ENCODE peak calls at places on chromosome 19, in four cellular contexts. One of them, this sample, is unnamed.
A peak's percentile ranks its signal among the peaks of the same experiment; 100 is the strongest.

GRCh38 chr19:6223461-6224307 is 56.1 kb downstream of the MLLT1 start:
- DNase-seq in HepG2: no peak
- DNase-seq in GM12878: no peak
- DNase-seq in HCT116: no peak
- DNase-seq in this sample: no peak

GRCh38 chr19:9793051-9793591 is 24.6 kb upstream of the ZNF846 start:
- DNase-seq in HepG2: no peak
- DNase-seq in GM12878: no peak
- DNase-seq in HCT116: no peak
- DNase-seq in this sample: peak; percentile 61

GRCh38 chr19:5339950-5340636 is 519 bp downstream of the PTPRS start:
- DNase-seq in HepG2: no peak
- DNase-seq in GM12878: no peak
- DNase-seq in HCT116: no peak
- DNase-seq in this sample: peak; percentile 62

GRCh38 chr19:41785653-41786052 is 10.7 kb upstream of the CEACAM3 start:
- DNase-seq in HepG2: peak; percentile 52
- DNase-seq in GM12878: peak; percentile 35
- DNase-seq in HCT116: peak; percentile 80
- DNase-seq in this sample: peak; percentile 84

GRCh38 chr19:50361290-50362029 is 4.0 kb downstream of the NAPSA start:
- DNase-seq in HepG2: no peak
- DNase-seq in GM12878: no peak
- DNase-seq in HCT116: peak; percentile 37
- DNase-seq in this sample: peak; percentile 85

GRCh38 chr19:21202865-21203494 is 61.1 kb downstream of the ZNF431 start:
- DNase-seq in HepG2: no peak
- DNase-seq in GM12878: peak; percentile 3
- DNase-seq in HCT116: peak; percentile 32
- DNase-seq in this sample: peak; percentile 63

GRCh38 chr19:18742324-18742723 is 48.8 kb downstream of the COMP start:
- DNase-seq in HepG2: no peak
- DNase-seq in GM12878: no peak
- DNase-seq in HCT116: no peak
- DNase-seq in this sample: no peak

GRCh38 chr19:13132471-13133166 is 14.6 kb downstream of the NACC1 start:
- DNase-seq in HepG2: no peak
- DNase-seq in GM12878: no peak
- DNase-seq in HCT116: no peak
- DNase-seq in this sample: no peak

GRCh38 chr19:3573162-3573857 is 566 bp downstream of the HMG20B start:
- DNase-seq in HepG2: no peak
- DNase-seq in GM12878: no peak
- DNase-seq in HCT116: no peak
- DNase-seq in this sample: no peak

GRCh38 chr19:9144920-9145319 is 4.7 kb downstream of the ZNF317 start:
- DNase-seq in HepG2: no peak
- DNase-seq in GM12878: no peak
- DNase-seq in HCT116: no peak
- DNase-seq in this sample: no peak

GRCh38 chr19:6087074-6087506 is 23.2 kb downstream of the RFX2 start:
- DNase-seq in HepG2: peak; percentile 75
- DNase-seq in GM12878: peak; percentile 40
- DNase-seq in HCT116: no peak
- DNase-seq in this sample: peak; percentile 49

GRCh38 chr19:12364391-12365093 is 941 bp downstream of the ZNF442 start:
- DNase-seq in HepG2: no peak
- DNase-seq in GM12878: no peak
- DNase-seq in HCT116: no peak
- DNase-seq in this sample: peak; percentile 35

GRCh38 chr19:6873708-6874431 is 13.5 kb upstream of the ADGRE1 start:
- DNase-seq in HepG2: no peak
- DNase-seq in GM12878: no peak
- DNase-seq in HCT116: no peak
- DNase-seq in this sample: no peak

GRCh38 chr19:40771101-40771539 is 4.2 kb upstream of the MIA start:
- DNase-seq in HepG2: peak; percentile 34
- DNase-seq in GM12878: no peak
- DNase-seq in HCT116: no peak
- DNase-seq in this sample: no peak

GRCh38 chr19:43265664-43266025 is 3.7 kb downstream of the PSG9 start:
- DNase-seq in HepG2: no peak
- DNase-seq in GM12878: no peak
- DNase-seq in HCT116: no peak
- DNase-seq in this sample: no peak

GRCh38 chr19:2775556-2776430 is 7.3 kb downstream of the SGTA start:
- DNase-seq in HepG2: peak; percentile 88
- DNase-seq in GM12878: no peak
- DNase-seq in HCT116: no peak
- DNase-seq in this sample: peak; percentile 64

GRCh38 chr19:50326101-50326664 is 3.0 kb downstream of the KCNC3 start:
- DNase-seq in HepG2: no peak
- DNase-seq in GM12878: no peak
- DNase-seq in HCT116: no peak
- DNase-seq in this sample: no peak

GRCh38 chr19:44808463-44809371 is at the start of gene BCAM:
- DNase-seq in HepG2: peak; percentile 65
- DNase-seq in GM12878: no peak
- DNase-seq in HCT116: no peak
- DNase-seq in this sample: peak; percentile 89

GRCh38 chr19:5170329-5170745 is 170.3 kb downstream of the PTPRS start:
- DNase-seq in HepG2: no peak
- DNase-seq in GM12878: no peak
- DNase-seq in HCT116: no peak
- DNase-seq in this sample: peak; percentile 54

GRCh38 chr19:2428027-2428690 is 773 bp upstream of the TIMM13 start:
- DNase-seq in HepG2: no peak
- DNase-seq in GM12878: no peak
- DNase-seq in HCT116: no peak
- DNase-seq in this sample: peak; percentile 54

GRCh38 chr19:13629687-13630357 is 123.5 kb upstream of the CACNA1A start:
- DNase-seq in HepG2: no peak
- DNase-seq in GM12878: no peak
- DNase-seq in HCT116: no peak
- DNase-seq in this sample: no peak

GRCh38 chr19:40862333-40862732 is 12.1 kb upstream of the CYP2A6 start:
- DNase-seq in HepG2: peak; percentile 4
- DNase-seq in GM12878: no peak
- DNase-seq in HCT116: no peak
- DNase-seq in this sample: no peak

GRCh38 chr19:11489378-11489777 is 8.5 kb upstream of the ELAVL3 start:
- DNase-seq in HepG2: no peak
- DNase-seq in GM12878: no peak
- DNase-seq in HCT116: no peak
- DNase-seq in this sample: no peak

GRCh38 chr19:48498576-48498879 is 13.1 kb downstream of the LMTK3 start:
- DNase-seq in HepG2: no peak
- DNase-seq in GM12878: no peak
- DNase-seq in HCT116: no peak
- DNase-seq in this sample: no peak

GRCh38 chr19:48498922-48499321 is 12.7 kb downstream of the LMTK3 start:
- DNase-seq in HepG2: no peak
- DNase-seq in GM12878: no peak
- DNase-seq in HCT116: no peak
- DNase-seq in this sample: no peak

GRCh38 chr19:48499352-48500090 is 12.1 kb downstream of the LMTK3 start:
- DNase-seq in HepG2: no peak
- DNase-seq in GM12878: no peak
- DNase-seq in HCT116: no peak
- DNase-seq in this sample: no peak

GRCh38 chr19:48496959-48497727 is 14.5 kb downstream of the LMTK3 start:
- DNase-seq in HepG2: peak; percentile 46
- DNase-seq in GM12878: no peak
- DNase-seq in HCT116: no peak
- DNase-seq in this sample: no peak

GRCh38 chr19:48497728-48498575 is 13.7 kb downstream of the LMTK3 start:
- DNase-seq in HepG2: no peak
- DNase-seq in GM12878: no peak
- DNase-seq in HCT116: no peak
- DNase-seq in this sample: no peak
- TF ChIP-seq EZH2 in HepG2: no peak
- TF ChIP-seq EZH2 in GM12878: no peak
- TF ChIP-seq EZH2 in HCT116: no peak
- TF ChIP-seq EZH2 in this sample: no peak

GRCh38 chr19:23980805-23981204 is 66.1 kb downstream of the ZNF726 start:
- DNase-seq in HepG2: no peak
- DNase-seq in GM12878: no peak
- DNase-seq in HCT116: no peak
- DNase-seq in this sample: no peak

GRCh38 chr19:23981863-23982262 is 67.2 kb downstream of the ZNF726 start:
- DNase-seq in HepG2: no peak
- DNase-seq in GM12878: no peak
- DNase-seq in HCT116: no peak
- DNase-seq in this sample: no peak

GRCh38 chr19:23974941-23975340 is 60.3 kb downstream of the ZNF726 start:
- DNase-seq in HepG2: no peak
- DNase-seq in GM12878: no peak
- DNase-seq in HCT116: no peak
- DNase-seq in this sample: no peak

GRCh38 chr19:23983406-23983805 is 68.7 kb downstream of the ZNF726 start:
- DNase-seq in HepG2: no peak
- DNase-seq in GM12878: no peak
- DNase-seq in HCT116: no peak
- DNase-seq in this sample: no peak

DNA sequence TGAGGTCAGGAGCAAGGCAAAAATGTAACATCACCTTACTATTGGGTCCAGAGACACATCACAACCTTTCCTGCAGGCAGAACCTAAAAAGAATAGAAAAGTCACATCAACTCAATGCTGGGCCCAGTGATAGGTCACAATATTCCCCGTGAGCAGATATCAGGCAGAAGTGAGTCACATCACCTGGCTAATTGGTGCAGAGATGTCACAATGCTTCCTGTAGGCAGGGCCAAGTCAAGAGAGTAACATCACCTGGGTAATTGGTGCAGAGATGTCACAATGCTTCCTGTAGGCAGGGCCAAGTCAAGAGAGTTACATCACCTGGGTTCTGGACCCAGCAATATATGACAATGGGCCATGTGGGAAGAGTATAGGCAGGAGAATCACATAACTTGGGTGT is 63.4 kb downstream of the ZNF726 start:
- DNase-seq in HepG2: no peak
- DNase-seq in GM12878: no peak
- DNase-seq in HCT116: no peak
- DNase-seq in this sample: no peak
- TF ChIP-seq CEBPB in HepG2: no peak
- TF ChIP-seq CEBPB in GM12878: no peak
- TF ChIP-seq CEBPB in HCT116: no peak
- TF ChIP-seq CEBPB in this sample: no peak

DNA sequence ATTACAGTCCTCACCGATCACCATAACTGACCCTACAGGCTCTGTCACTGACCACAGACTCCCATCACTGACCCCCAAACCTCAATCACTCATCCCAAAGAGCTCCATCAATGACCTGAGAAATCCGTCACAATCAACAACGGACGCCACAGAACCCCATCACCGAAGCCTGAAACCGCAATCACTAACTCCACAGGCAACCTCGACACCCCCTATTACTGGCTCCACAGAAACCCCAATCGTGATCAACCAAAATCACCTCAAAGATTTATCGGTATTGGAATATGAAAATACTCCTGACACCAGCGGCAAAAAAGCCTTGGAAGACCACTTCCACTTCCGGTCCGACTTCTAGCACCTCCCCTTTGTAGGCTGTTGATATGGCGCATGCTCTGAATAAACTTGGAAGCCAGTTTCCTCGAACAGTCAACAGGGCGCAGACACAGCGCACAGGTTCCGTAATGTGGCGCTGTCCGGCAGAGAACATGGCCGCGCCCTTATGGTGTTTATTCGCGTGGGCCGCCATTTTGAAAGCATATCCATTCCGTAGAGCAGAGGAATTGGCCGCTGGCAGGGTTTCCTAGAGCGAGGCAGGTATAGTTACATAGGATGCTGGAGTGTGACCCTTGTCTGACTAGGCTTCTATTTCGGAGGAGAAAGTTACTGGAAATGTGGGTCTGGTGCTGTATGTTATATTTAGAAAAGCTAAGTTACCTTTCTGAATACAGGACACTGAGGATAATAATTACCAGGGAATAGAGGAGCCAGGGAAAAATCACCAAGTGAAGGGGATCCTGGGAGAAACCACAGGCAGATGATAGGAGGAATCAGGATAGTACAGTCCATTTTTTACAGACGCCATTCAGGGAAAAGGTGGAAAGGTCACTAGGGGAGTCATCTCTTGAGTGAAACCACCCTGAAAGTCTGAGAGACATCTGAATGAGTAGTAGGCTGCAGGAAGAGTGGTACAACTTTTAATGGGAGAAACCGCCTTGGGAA is at the start of gene ZNF585A:
- DNase-seq in HepG2: peak; percentile 97
- DNase-seq in GM12878: peak; percentile 92
- DNase-seq in HCT116: peak; percentile 81
- DNase-seq in this sample: peak; percentile 71
- TF ChIP-seq REST in HepG2: no peak
- TF ChIP-seq REST in GM12878: no peak
- TF ChIP-seq REST in HCT116: no peak
- TF ChIP-seq REST in this sample: no peak

GRCh38 chr19:47020132-47020805 is 632 bp downstream of the NPAS1 start:
- DNase-seq in HepG2: no peak
- DNase-seq in GM12878: no peak
- DNase-seq in HCT116: no peak
- DNase-seq in this sample: no peak
- TF ChIP-seq EZH2 in HepG2: no peak
- TF ChIP-seq EZH2 in GM12878: no peak
- TF ChIP-seq EZH2 in HCT116: no peak
- TF ChIP-seq EZH2 in this sample: no peak

GRCh38 chr19:29771708-29772415 is 39.9 kb upstream of the CCNE1 start:
- DNase-seq in HepG2: peak; percentile 41
- DNase-seq in GM12878: no peak
- DNase-seq in HCT116: peak; percentile 43
- DNase-seq in this sample: peak; percentile 77

GRCh38 chr19:29772696-29773095 is 39.1 kb upstream of the CCNE1 start:
- DNase-seq in HepG2: no peak
- DNase-seq in GM12878: no peak
- DNase-seq in HCT116: no peak
- DNase-seq in this sample: no peak

GRCh38 chr19:29770653-29771052 is 41.1 kb upstream of the CCNE1 start:
- DNase-seq in HepG2: no peak
- DNase-seq in GM12878: no peak
- DNase-seq in HCT116: no peak
- DNase-seq in this sample: no peak

GRCh38 chr19:29768166-29768565 is 43.6 kb upstream of the CCNE1 start:
- DNase-seq in HepG2: no peak
- DNase-seq in GM12878: no peak
- DNase-seq in HCT116: no peak
- DNase-seq in this sample: no peak

GRCh38 chr19:29769997-29770396 is 41.8 kb upstream of the CCNE1 start:
- DNase-seq in HepG2: no peak
- DNase-seq in GM12878: no peak
- DNase-seq in HCT116: no peak
- DNase-seq in this sample: no peak
- TF ChIP-seq CEBPB in HepG2: no peak
- TF ChIP-seq CEBPB in GM12878: no peak
- TF ChIP-seq CEBPB in HCT116: no peak
- TF ChIP-seq CEBPB in this sample: no peak

This sample was measured in K562.